ENCODE peak calls at places on chromosomes 3 and 15, in five cellular contexts. B is neural progenitor cell, A is GM23248, I is HepG2, Q is GM12878. L is an unnamed sample.

GRCh38 chr3:14598143-14598569 is 53.4 kb upstream of the CCDC174 start:
- DNase-seq in B (peak), Q (no peak), I (no peak), A (peak), L (peak)

GRCh38 chr15:94174399-94174802 is 57.0 kb upstream of the MCTP2 start:
- DNase-seq in Q (peak), I (no peak), B (no peak), A (peak), L (no peak)

GRCh38 chr3:11583638-11584046 is 60.1 kb downstream of the VGLL4 start:
- DNase-seq in B (no peak), Q (no peak), I (no peak), A (peak), L (no peak)

GRCh38 chr3:73525591-73525990 is 99.2 kb downstream of the PDZRN3 start:
- DNase-seq in B (no peak), Q (no peak), I (no peak), A (no peak), L (no peak)

GRCh38 chr3:53804697-53805462 is 41.3 kb downstream of the CHDH start:
- DNase-seq in Q (no peak), I (no peak), A (peak), B (no peak), L (no peak)

GRCh38 chr3:32383136-32383711 is 8.4 kb upstream of the CMTM7 start:
- DNase-seq in I (no peak), A (no peak), B (no peak), Q (no peak), L (no peak)

GRCh38 chr15:28948036-28948435 is 62.3 kb downstream of the APBA2 start:
- DNase-seq in Q (no peak), A (no peak), B (no peak), I (no peak), L (no peak)

GRCh38 chr3:171200052-171201029 is 173.8 kb upstream of the SLC2A2 start:
- DNase-seq in B (no peak), I (no peak), Q (no peak), A (no peak), L (no peak)

GRCh38 chr15:82995938-82996337 is 9.9 kb downstream of the RAMAC start:
- DNase-seq in I (no peak), Q (no peak), A (peak), B (no peak), L (no peak)

GRCh38 chr3:196813903-196814302 is 53.8 kb upstream of the SENP5 start:
- DNase-seq in B (no peak), Q (no peak), A (no peak), I (no peak), L (no peak)

GRCh38 chr3:100277255-100277800 is 16.5 kb downstream of the TBC1D23 start:
- DNase-seq in I (peak), A (no peak), Q (no peak), B (no peak), L (no peak)

GRCh38 chr3:41301548-41301947 is 102.2 kb downstream of the CTNNB1 start:
- DNase-seq in B (no peak), Q (no peak), I (no peak), A (peak), L (no peak)

GRCh38 chr15:68808091-68808490 is 12.6 kb downstream of the ANP32A start:
- DNase-seq in B (no peak), Q (no peak), I (no peak), A (peak), L (no peak)

GRCh38 chr3:128033102-128033501 is 19.1 kb upstream of the SEC61A1 start:
- DNase-seq in B (no peak), A (peak), I (no peak), Q (no peak), L (no peak)

GRCh38 chr3:184523825-184524615 is 37.6 kb upstream of the EPHB3 start:
- DNase-seq in I (no peak), Q (no peak), B (peak), A (peak), L (peak)

GRCh38 chr3:157099337-157100078 is 60.4 kb downstream of the CCNL1 start:
- DNase-seq in Q (no peak), A (peak), B (no peak), I (no peak), L (no peak)

GRCh38 chr3:186213946-186214345 is 105.1 kb upstream of the ETV5 start:
- DNase-seq in A (no peak), B (no peak), Q (no peak), I (no peak), L (no peak)

GRCh38 chr15:70627322-70627721 is 136.0 kb downstream of the UACA start:
- DNase-seq in I (no peak), Q (no peak), A (peak), B (no peak), L (no peak)

GRCh38 chr3:186520957-186521842 is 23.0 kb downstream of the CRYGS start:
- DNase-seq in Q (peak), I (no peak), B (no peak), A (no peak), L (peak)

GRCh38 chr3:183980408-183980807 is 37.3 kb downstream of the ABCC5 start:
- DNase-seq in B (no peak), Q (no peak), I (no peak), A (no peak), L (no peak)

GRCh38 chr15:76339302-76340197 is 3.0 kb downstream of the ISL2 start:
- DNase-seq in B (peak), I (no peak), Q (no peak), A (peak), L (peak)

GRCh38 chr15:76338555-76339301 is 2.2 kb downstream of the ISL2 start:
- DNase-seq in B (peak), A (no peak), Q (no peak), I (no peak), L (no peak)

GRCh38 chr15:76337047-76337738 is 620 bp downstream of the ISL2 start:
- DNase-seq in Q (no peak), A (peak), I (peak), B (peak), L (peak)

GRCh38 chr15:76336254-76337046 is at the start of gene ISL2:
- DNase-seq in I (peak), Q (peak), B (peak), A (peak), L (peak)

DNA sequence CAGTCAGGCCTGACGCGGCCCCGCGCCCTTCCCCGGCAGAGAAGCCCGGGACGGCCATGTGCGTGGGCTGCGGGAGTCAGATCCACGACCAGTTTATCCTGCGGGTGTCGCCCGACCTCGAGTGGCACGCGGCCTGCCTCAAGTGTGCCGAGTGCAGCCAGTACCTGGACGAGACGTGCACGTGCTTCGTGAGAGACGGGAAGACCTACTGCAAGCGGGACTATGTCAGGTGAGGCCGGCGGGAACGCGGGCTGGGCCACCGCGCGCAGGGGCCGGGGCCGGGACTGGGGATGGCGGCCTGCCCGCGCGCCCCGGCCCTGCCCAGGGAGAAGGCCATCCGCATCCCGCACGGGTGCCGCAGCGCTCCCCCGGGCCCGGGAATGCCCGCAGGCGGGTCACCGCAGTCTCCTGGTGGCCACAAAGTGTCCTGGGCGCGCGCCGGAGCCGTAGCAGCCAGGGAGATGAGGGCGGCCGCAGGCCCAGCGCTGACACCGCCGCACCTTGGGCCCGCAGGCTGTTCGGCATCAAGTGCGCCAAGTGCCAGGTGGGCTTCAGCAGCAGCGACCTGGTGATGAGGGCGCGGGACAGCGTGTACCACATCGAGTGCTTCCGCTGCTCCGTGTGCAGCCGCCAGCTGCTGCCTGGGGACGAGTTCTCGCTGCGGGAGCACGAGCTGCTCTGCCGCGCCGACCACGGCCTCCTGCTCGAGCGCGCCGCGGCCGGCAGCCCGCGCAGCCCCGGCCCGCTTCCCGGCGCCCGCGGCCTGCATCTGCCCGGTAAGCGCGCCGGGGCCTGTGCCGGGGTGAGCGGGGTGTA is 1.4 kb downstream of the ISL2 start:
- DNase-seq in Q (no peak), I (no peak), B (peak), A (no peak), L (peak)
- H3K27ac ChIP-seq in Q (no peak), I (peak), B (no peak), A (no peak), L (no peak)

DNA sequence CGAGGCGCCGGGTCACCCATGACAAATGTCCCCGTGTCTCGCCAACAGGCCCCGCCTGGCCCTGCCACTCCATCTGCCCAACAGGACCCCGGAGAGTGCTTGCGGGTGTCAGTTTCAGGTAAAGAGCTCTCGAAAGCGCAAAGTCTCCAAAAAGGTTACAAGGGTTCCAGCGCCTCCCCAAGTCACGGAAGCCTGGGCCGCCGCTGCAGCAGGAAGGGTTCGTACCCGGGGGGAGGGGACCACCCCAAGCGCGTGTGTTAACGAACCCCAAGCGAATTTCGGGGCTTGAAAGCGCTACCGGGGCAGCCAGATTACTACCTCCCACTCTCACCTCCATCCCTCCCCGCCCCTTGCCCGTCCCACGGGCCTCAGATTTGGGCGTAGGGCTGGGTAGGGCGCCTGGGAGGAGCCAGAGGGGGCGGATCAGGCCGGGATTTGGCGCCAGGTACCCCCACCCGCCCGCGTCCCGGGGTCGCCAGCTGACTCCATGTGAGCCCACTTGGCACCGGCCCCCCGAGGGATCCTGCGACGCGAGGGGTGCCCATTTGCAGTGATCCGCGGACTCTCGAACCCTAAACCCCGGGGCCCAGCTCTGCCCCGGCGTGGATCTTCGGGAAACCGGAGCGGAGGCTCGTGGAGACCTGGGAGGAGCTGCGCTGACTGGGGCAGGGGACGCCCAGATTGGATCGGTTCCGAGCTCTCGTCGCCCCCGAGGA is 85.9 kb downstream of the NR2F2 start:
- DNase-seq in I (no peak), B (peak), A (no peak), Q (no peak), L (peak)
- H3K4me2 ChIP-seq in I (no peak), B (peak), A (no peak), Q (no peak), L (peak)

GRCh38 chr3:133037440-133037839 is 751 bp upstream of the TMEM108 start:
- DNase-seq in A (no peak), Q (no peak), B (no peak), I (no peak), L (no peak)

GRCh38 chr3:133041524-133041829 is 3.3 kb downstream of the TMEM108 start:
- DNase-seq in A (no peak), I (no peak), B (no peak), Q (no peak), L (no peak)

GRCh38 chr3:133040696-133041523 is 2.7 kb downstream of the TMEM108 start:
- DNase-seq in Q (peak), B (peak), I (peak), A (peak), L (peak)

GRCh38 chr3:133038089-133038730 is at the start of gene TMEM108:
- DNase-seq in B (peak), Q (no peak), A (peak), I (no peak), L (peak)

DNA sequence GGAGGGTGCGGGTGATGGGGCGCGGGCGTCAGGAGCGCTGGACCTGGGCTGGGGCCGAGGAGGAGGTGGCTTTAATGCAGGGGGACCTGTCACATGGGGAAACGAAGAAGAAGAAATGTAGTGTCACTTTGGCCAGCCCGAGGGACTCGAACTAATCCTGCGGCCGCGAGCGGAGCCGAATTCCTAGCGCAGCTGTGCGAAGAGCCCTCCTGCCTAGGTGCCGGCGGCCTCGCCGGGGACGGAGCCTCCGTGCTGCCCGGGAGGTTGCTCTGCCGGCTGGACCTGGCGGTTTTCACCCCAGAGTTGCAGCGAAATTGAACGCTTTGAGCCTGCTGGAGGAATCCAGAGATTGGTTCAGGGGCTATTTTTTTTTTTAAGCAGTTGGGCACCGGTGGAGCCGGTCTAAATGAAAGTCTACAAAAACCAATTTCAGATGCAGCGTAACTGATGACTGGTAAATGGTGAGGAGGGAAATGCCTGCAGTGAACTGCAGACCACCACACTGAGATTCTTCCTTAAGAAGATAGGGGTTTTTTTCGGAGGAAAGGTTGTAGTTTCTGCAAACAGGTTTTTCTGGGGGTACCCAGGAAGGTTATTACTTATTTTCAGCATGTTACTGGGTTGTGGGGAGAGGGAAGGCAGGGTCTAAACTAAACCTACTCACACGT is 674 bp downstream of the TMEM108 start:
- DNase-seq in Q (no peak), A (peak), I (no peak), B (peak), L (peak)
- TF ChIP-seq EZH2 in Q (no peak), A (no peak), I (no peak), B (peak), L (no peak)

GRCh38 chr3:66456711-66457173 is 44.1 kb downstream of the LRIG1 start:
- DNase-seq in Q (no peak), B (no peak), A (no peak), I (no peak), L (no peak)

GRCh38 chr3:66454464-66454859 is 46.4 kb downstream of the LRIG1 start:
- DNase-seq in B (no peak), I (no peak), A (peak), Q (no peak), L (no peak)

GRCh38 chr3:66452247-66453040 is 48.4 kb downstream of the LRIG1 start:
- DNase-seq in A (no peak), Q (no peak), I (no peak), B (no peak), L (no peak)

GRCh38 chr3:66450389-66451022 is 50.3 kb downstream of the LRIG1 start:
- DNase-seq in I (no peak), A (peak), Q (no peak), B (no peak), L (no peak)

DNA sequence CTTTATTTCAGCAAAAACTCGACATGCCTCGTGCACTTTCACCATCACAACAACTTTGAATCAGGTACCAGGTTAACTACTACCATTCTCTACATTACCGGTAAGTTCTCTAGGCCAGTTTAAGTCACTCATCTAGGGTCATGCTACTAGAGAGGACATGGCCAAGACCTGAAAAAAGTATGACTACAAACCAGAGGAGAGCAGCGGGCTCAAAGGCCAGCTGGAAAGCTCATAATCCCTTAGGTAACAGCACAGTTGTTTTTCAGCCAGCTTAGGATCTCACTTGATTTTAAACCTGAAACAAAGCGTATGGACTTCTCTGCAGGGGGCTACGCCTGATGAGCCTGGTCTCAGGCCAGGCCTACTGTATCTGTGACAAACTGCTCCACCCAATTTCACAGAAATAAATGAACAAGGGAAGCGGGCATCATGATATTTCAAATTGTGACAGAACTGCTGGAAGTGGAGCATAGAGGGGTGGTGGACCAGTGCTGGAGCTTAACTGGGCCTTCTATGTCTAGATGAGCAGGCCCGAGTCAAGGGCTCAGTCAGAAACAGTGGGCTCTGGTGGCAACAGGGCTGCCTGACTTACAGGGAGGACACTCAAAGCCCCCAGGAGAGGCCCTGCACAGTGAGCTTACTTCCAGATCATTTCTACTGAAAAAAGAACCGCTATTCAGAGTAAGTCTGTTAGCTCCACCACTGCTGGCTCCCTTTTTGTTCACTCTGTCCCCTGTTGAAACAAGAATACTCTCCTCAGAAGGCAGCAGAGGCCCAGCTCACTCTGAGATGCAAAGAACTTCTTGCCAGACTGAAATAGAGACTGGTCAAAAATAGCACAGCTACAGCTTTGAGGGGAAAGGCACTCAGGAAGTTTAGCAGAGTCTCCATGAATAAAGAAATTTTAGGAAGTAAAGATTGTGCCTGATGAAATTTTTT is 47.0 kb downstream of the LRIG1 start:
- DNase-seq in B (peak), A (no peak), Q (no peak), I (no peak), L (no peak)
- H3K27ac ChIP-seq in B (peak), A (no peak), Q (no peak), I (peak), L (peak)

DNA sequence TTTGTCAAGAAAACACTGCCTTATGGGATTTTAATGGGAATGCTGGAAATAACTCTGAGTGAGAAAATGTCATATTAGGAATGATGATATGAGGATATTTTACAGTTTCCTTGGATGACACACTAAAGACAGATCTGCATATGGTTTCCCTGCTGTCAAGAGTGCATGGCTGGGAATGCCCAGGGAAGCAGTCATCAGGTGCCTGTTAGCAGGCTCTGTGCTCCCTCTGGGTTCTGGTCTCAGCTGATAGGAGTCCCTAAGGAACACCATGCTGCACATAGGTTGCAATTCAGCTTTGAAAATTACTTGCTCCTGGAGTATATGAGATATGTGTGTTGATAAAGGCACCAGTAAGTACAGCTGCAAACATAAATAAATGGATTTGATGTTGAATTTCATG is 1064.6 kb downstream of the TUSC7 start:
- DNase-seq in I (no peak), A (no peak), Q (no peak), B (no peak), L (no peak)
- H3K4me2 ChIP-seq in I (no peak), A (no peak), Q (no peak), B (no peak), L (no peak)

DNA sequence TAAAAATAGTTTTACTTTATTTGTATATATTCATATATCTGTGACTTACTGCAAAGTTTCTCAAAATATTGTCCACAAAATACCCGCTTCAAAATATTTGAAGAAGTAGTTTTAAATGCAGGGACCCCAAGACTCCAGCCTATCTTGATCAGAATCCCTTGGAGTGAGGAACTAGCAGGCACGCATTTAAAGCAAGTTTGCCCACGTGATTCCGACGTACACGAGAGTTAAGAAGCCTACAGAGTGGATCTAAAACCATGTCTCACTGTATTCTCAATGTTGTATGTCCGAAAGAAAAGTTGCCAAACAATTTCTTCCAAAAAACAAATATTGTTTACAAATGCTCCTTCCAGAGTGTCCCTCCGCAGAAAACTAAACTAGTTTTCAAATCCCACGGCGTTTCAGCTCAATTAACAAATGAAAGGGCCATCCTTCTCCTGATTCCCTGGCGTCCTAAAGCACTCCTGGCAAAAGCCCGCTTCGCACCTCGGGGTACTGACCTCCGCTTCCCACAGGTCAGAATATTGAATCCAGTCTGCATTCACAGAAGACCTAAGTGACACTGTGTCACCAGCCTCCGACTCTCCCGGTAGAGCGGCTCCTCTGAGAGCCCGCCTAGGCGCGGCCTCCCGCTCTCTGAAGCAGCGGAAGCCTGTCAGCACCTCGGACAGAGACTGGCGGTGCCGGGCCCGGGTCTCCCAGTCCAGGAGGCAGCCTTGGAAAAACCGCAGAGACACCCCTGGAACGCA is 1.5 kb downstream of the GABRB3 start:
- DNase-seq in A (peak), I (peak), B (peak), Q (no peak), L (peak)
- TF ChIP-seq EZH2 in A (no peak), I (no peak), B (no peak), Q (no peak), L (no peak)